ENCODE peak calls at places on chromosome 2, in nine cellular contexts. A is uterus, Y is fibroblast of lung, Z is lung, F is nephron progenitor cell, B is H9, N is tibial nerve, Q is foreskin fibroblast, M is GM12864. J is an unnamed sample.

GRCh38 chr2:19525313-19525712 is 166.9 kb upstream of the OSR1 start:
- DNase-seq in A (no peak), Y (no peak), Z (no peak), F (no peak), B (no peak), N (no peak), Q (no peak), M (no peak), J (no peak)

GRCh38 chr2:221596192-221596591 is 24.1 kb upstream of the EPHA4 start:
- DNase-seq in A (no peak), Y (peak; percentile 92), Z (no peak), F (no peak), B (no peak), N (no peak), Q (peak; percentile 38), M (no peak), J (no peak)

GRCh38 chr2:108870069-108870644 is 83.6 kb downstream of the CCDC138 start:
- DNase-seq in A (no peak), Y (no peak), Z (no peak), F (no peak), B (no peak), N (no peak), Q (no peak), M (no peak), J (no peak)

GRCh38 chr2:136378712-136379595 is 261.0 kb upstream of the CXCR4 start:
- DNase-seq in A (no peak), Y (peak; percentile 45), Z (peak; percentile 39), F (peak; percentile 69), B (peak; percentile 57), N (no peak), Q (no peak), M (no peak), J (peak; percentile 58)

GRCh38 chr2:172350844-172351480 is 76.4 kb upstream of the ITGA6 start:
- DNase-seq in A (peak; percentile 26), Y (no peak), Z (peak; percentile 45), F (no peak), B (no peak), N (no peak), Q (no peak), M (no peak), J (no peak)

GRCh38 chr2:134790487-134790886 is 47.9 kb upstream of the ACMSD start:
- DNase-seq in A (no peak), Y (no peak), Z (no peak), F (no peak), B (no peak), N (no peak), Q (no peak), M (no peak), J (no peak)

GRCh38 chr2:11043245-11043644 is 112.0 kb upstream of the SLC66A3 start:
- DNase-seq in A (no peak), Y (no peak), Z (peak; percentile 2), F (no peak), B (no peak), N (no peak), Q (no peak), M (no peak), J (no peak)

GRCh38 chr2:183035298-183035953 is 2.8 kb downstream of the NCKAP1 start:
- DNase-seq in A (no peak), Y (peak; percentile 81), Z (no peak), F (no peak), B (no peak), N (no peak), Q (peak; percentile 63), M (no peak), J (no peak)

GRCh38 chr2:460861-461260 is 173.0 kb upstream of the ALKAL2 start:
- DNase-seq in A (no peak), Y (peak; percentile 8), Z (no peak), F (no peak), B (peak; percentile 1), N (no peak), Q (no peak), M (no peak), J (no peak)

GRCh38 chr2:467543-467891 is 179.6 kb upstream of the ALKAL2 start:
- DNase-seq in A (no peak), Y (no peak), Z (no peak), F (no peak), B (no peak), N (no peak), Q (no peak), M (no peak), J (no peak)

GRCh38 chr2:467101-467500 is 179.2 kb upstream of the ALKAL2 start:
- DNase-seq in A (no peak), Y (no peak), Z (no peak), F (no peak), B (no peak), N (no peak), Q (no peak), M (no peak), J (no peak)

GRCh38 chr2:467892-468630 is 180.2 kb upstream of the ALKAL2 start:
- DNase-seq in A (no peak), Y (no peak), Z (no peak), F (peak; percentile 48), B (peak; percentile 57), N (no peak), Q (no peak), M (no peak), J (no peak)

GRCh38 chr2:464562-465309 is 176.8 kb upstream of the ALKAL2 start:
- DNase-seq in A (no peak), Y (no peak), Z (no peak), F (no peak), B (peak; percentile 25), N (no peak), Q (no peak), M (no peak), J (no peak)
- TF ChIP-seq CTCF in A (no peak), Y (no peak), Z (no peak), F (no peak), B (no peak), N (no peak), Q (no peak), M (no peak), J (no peak)

GRCh38 chr2:43525506-43525905 is 70.3 kb downstream of the THADA start:
- DNase-seq in A (no peak), Y (no peak), Z (no peak), F (no peak), B (no peak), N (no peak), Q (no peak), M (no peak), J (no peak)

GRCh38 chr2:43521568-43521967 is 74.3 kb downstream of the THADA start:
- DNase-seq in A (no peak), Y (no peak), Z (no peak), F (no peak), B (no peak), N (no peak), Q (no peak), M (no peak), J (peak; percentile 35)

GRCh38 chr2:43526994-43527393 is 68.8 kb downstream of the THADA start:
- DNase-seq in A (no peak), Y (no peak), Z (no peak), F (no peak), B (no peak), N (no peak), Q (no peak), M (no peak), J (no peak)

GRCh38 chr2:43522177-43522576 is 73.7 kb downstream of the THADA start:
- DNase-seq in A (no peak), Y (no peak), Z (no peak), F (no peak), B (no peak), N (no peak), Q (no peak), M (no peak), J (peak; percentile 22)

GRCh38 chr2:43524180-43524965 is 71.5 kb downstream of the THADA start:
- DNase-seq in A (no peak), Y (peak; percentile 80), Z (no peak), F (no peak), B (no peak), N (no peak), Q (peak; percentile 28), M (no peak), J (no peak)
- TF ChIP-seq CTCF in A (peak; percentile 30), Y (peak; percentile 51), Z (no peak), F (peak; percentile 38), B (peak; percentile 64), N (peak; percentile 41), Q (peak; percentile 29), M (peak; percentile 43), J (peak; percentile 51)

GRCh38 chr2:73939419-73939818 is 12.7 kb downstream of the DGUOK start:
- DNase-seq in A (no peak), Y (peak; percentile 71), Z (peak; percentile 37), F (no peak), B (peak; percentile 45), N (no peak), Q (peak; percentile 48), M (no peak), J (no peak)
- TF ChIP-seq CTCF in A (no peak), Y (peak; percentile 24), Z (no peak), F (no peak), B (peak; percentile 42), N (no peak), Q (no peak), M (no peak), J (no peak)

DNA sequence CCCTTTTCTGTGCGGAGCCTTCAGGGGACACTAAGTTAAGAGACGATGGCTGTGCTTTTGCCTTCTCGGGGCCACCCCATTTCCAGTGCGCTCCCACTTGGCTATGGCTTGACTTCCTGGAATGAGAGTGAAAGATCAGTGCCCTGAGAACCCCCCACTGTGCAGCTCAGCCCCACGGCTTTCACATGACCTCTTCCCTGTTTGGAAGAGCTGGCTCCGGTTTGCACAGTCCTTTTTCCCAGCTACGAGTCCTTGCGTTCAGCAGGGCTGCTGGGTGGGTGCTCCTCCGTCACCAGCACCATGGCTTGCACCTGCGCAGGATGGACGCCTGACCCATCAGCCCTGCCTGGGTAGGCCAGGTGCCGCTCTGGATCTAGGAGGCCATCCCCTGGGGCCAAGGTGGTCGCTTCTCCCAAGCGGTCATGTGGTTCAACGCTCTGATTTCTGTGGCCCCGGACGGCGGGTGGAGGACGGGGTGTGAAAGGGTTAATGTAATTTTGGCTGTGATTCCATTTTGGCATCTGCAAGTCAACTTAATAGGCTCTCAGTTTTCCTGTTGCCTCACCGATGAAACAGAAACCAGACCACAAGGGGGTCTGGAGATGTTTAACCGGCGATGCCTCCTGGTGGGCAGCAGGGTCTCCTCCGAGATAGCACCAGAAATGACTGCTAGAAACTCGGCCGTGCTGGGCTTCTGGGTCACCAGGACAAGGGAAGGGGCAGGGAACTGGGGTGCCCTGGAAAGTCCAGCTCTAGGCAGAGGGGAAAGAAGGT is 113.1 kb upstream of the HAAO start:
- DNase-seq in A (peak; percentile 66), Y (no peak), Z (no peak), F (no peak), B (no peak), N (no peak), Q (no peak), M (no peak), J (peak; percentile 84)
- TF ChIP-seq CTCF in A (peak; percentile 40), Y (peak; percentile 35), Z (no peak), F (no peak), B (no peak), N (peak; percentile 54), Q (peak; percentile 18), M (no peak), J (peak; percentile 71)

GRCh38 chr2:239928457-239929350 is 96.4 kb downstream of the NDUFA10 start:
- DNase-seq in A (peak; percentile 10), Y (no peak), Z (no peak), F (no peak), B (peak; percentile 54), N (no peak), Q (no peak), M (no peak), J (peak; percentile 6)
- TF ChIP-seq CTCF in A (no peak), Y (no peak), Z (no peak), F (no peak), B (peak; percentile 51), N (no peak), Q (no peak), M (no peak), J (no peak)

J was measured in BE2C.